ENCODE peak calls at places on chromosomes 12 and 14, in five cellular contexts. K is posterior cingulate gyrus; S is GM04503; P is activated CD8-positive, alpha-beta T cell treated with anti-CD3 and anti-CD28 coated beads, Interleukin-2, amount 10 ng/mL, durations not matched to agents 7 days and 5 days; G is natural killer cell treated with Interleukin-12 subunit alpha and Interleukin-12 subunit beta and Interleukin-15 and Interleukin-18, amount 100 ng/mL, for 72 hours. Y is an unnamed sample.

GRCh38 chr12:54749191-54749818 is 101.1 kb upstream of the DCD start:
- DNase-seq in K (no peak), S (peak), P (peak), G (peak), Y (no peak)

GRCh38 chr12:113812431-113813228 is 153.5 kb downstream of the RBM19 start:
- DNase-seq in K (no peak), S (no peak), P (no peak), G (no peak), Y (no peak)

GRCh38 chr14:41607966-41608663 is 1.4 kb downstream of the LRFN5 start:
- DNase-seq in K (no peak), S (no peak), P (no peak), G (no peak), Y (no peak)

GRCh38 chr12:26769611-26770010 is 63.4 kb downstream of the ITPR2 start:
- DNase-seq in K (no peak), S (no peak), P (no peak), G (no peak), Y (no peak)

GRCh38 chr12:104833756-104834155 is 124.3 kb downstream of the SLC41A2 start:
- DNase-seq in K (no peak), S (no peak), P (no peak), G (no peak), Y (no peak)

GRCh38 chr12:120225852-120226640 is 25.1 kb upstream of the RPLP0 start:
- DNase-seq in K (no peak), S (no peak), P (peak), G (no peak), Y (peak)

GRCh38 chr14:53306267-53306721 is 153.2 kb upstream of the DDHD1 start:
- DNase-seq in K (peak), S (no peak), P (peak), G (no peak), Y (peak)

GRCh38 chr12:116443706-116444589 is 115.2 kb upstream of the MAP1LC3B2 start:
- DNase-seq in K (no peak), S (no peak), P (no peak), G (no peak), Y (peak)

GRCh38 chr12:95582230-95583058 is 31.2 kb upstream of the USP44 start:
- DNase-seq in K (no peak), S (no peak), P (no peak), G (no peak), Y (peak)

GRCh38 chr12:131674373-131674772 is 36.5 kb upstream of the SFSWAP start:
- DNase-seq in K (no peak), S (no peak), P (no peak), G (no peak), Y (no peak)

GRCh38 chr14:63910593-63911363 is 58.0 kb downstream of the SYNE2 start:
- DNase-seq in K (no peak), S (no peak), P (no peak), G (no peak), Y (no peak)

GRCh38 chr14:73789996-73790581 is 61.5 kb upstream of the PTGR2 start:
- DNase-seq in K (peak), S (peak), P (no peak), G (peak), Y (no peak)

GRCh38 chr14:75070383-75070782 is 942 bp downstream of the ZC2HC1C start:
- DNase-seq in K (no peak), S (no peak), P (no peak), G (no peak), Y (no peak)

GRCh38 chr14:91113829-91114078 is at the start of gene DGLUCY:
- DNase-seq in K (no peak), S (no peak), P (peak), G (peak), Y (peak)

GRCh38 chr14:37124617-37125016 is 47.8 kb downstream of the SLC25A21 start:
- DNase-seq in K (no peak), S (no peak), P (no peak), G (no peak), Y (no peak)

GRCh38 chr14:33282811-33283210 is 344.1 kb downstream of the NPAS3 start:
- DNase-seq in K (no peak), S (peak), P (no peak), G (no peak), Y (no peak)

GRCh38 chr12:34526946-34527345 is 504.6 kb downstream of the ALG10 start:
- DNase-seq in K (no peak), S (no peak), P (no peak), G (no peak), Y (peak)

GRCh38 chr14:60188115-60188514 is 22.9 kb upstream of the DHRS7 start:
- DNase-seq in K (no peak), S (no peak), P (no peak), G (no peak), Y (no peak)

GRCh38 chr14:33357225-33358010 is 418.7 kb downstream of the NPAS3 start:
- DNase-seq in K (peak), S (no peak), P (no peak), G (no peak), Y (no peak)

GRCh38 chr12:12081836-12082497 is 11.2 kb downstream of the BCL2L14 start:
- DNase-seq in K (no peak), S (peak), P (no peak), G (no peak), Y (peak)

Y was measured in NCI-H226.